ENCODE peak calls at places on chromosomes 2 and 18, in six cellular contexts. One of them, this sample, is unnamed.

GRCh38 chr2:237471457-237472186 is 15.4 kb upstream of the MLPH start:
- DNase-seq in K562: peak; percentile 60
- DNase-seq in HCT116: peak; percentile 51
- DNase-seq in H1: peak; percentile 64
- DNase-seq in HepG2: peak; percentile 51
- DNase-seq in SK-N-SH: peak; percentile 54
- DNase-seq in this sample: peak; percentile 60

GRCh38 chr18:26429535-26429934 is 118.8 kb downstream of the KCTD1 start:
- DNase-seq in K562: no peak
- DNase-seq in HCT116: peak; percentile 60
- DNase-seq in H1: no peak
- DNase-seq in HepG2: peak; percentile 4
- DNase-seq in SK-N-SH: peak; percentile 20
- DNase-seq in this sample: peak; percentile 48

GRCh38 chr2:240893363-240893828 is 2.6 kb downstream of the MAB21L4 start:
- DNase-seq in K562: no peak
- DNase-seq in HCT116: peak; percentile 28
- DNase-seq in H1: no peak
- DNase-seq in HepG2: no peak
- DNase-seq in SK-N-SH: no peak
- DNase-seq in this sample: peak; percentile 50

GRCh38 chr2:121004950-121005349 is 269.3 kb downstream of the GLI2 start:
- DNase-seq in K562: no peak
- DNase-seq in HCT116: no peak
- DNase-seq in H1: no peak
- DNase-seq in HepG2: no peak
- DNase-seq in SK-N-SH: no peak
- DNase-seq in this sample: no peak

GRCh38 chr2:88180594-88181240 is 10.6 kb downstream of the THNSL2 start:
- DNase-seq in K562: no peak
- DNase-seq in HCT116: no peak
- DNase-seq in H1: no peak
- DNase-seq in HepG2: no peak
- DNase-seq in SK-N-SH: no peak
- DNase-seq in this sample: peak; percentile 25

GRCh38 chr2:74374509-74375205 is 5.5 kb downstream of the DCTN1 start:
- DNase-seq in K562: peak; percentile 88
- DNase-seq in HCT116: no peak
- DNase-seq in H1: peak; percentile 59
- DNase-seq in HepG2: no peak
- DNase-seq in SK-N-SH: peak; percentile 99
- DNase-seq in this sample: peak; percentile 5

GRCh38 chr2:217367464-217367863 is 507.6 kb upstream of the TNP1 start:
- DNase-seq in K562: no peak
- DNase-seq in HCT116: no peak
- DNase-seq in H1: no peak
- DNase-seq in HepG2: no peak
- DNase-seq in SK-N-SH: no peak
- DNase-seq in this sample: peak; percentile 13

GRCh38 chr2:43083710-43084698 is 142.4 kb downstream of the ZFP36L2 start:
- DNase-seq in K562: no peak
- DNase-seq in HCT116: no peak
- DNase-seq in H1: no peak
- DNase-seq in HepG2: no peak
- DNase-seq in SK-N-SH: peak; percentile 75
- DNase-seq in this sample: no peak

GRCh38 chr2:30106543-30106942 is 40.3 kb upstream of the YPEL5 start:
- DNase-seq in K562: no peak
- DNase-seq in HCT116: no peak
- DNase-seq in H1: no peak
- DNase-seq in HepG2: peak; percentile 47
- DNase-seq in SK-N-SH: no peak
- DNase-seq in this sample: no peak

GRCh38 chr2:150787353-150788098 is 300.1 kb upstream of the RND3 start:
- DNase-seq in K562: no peak
- DNase-seq in HCT116: no peak
- DNase-seq in H1: no peak
- DNase-seq in HepG2: no peak
- DNase-seq in SK-N-SH: no peak
- DNase-seq in this sample: no peak

GRCh38 chr18:55425698-55426097 is 162.3 kb downstream of the TCF4 start:
- DNase-seq in K562: no peak
- DNase-seq in HCT116: no peak
- DNase-seq in H1: no peak
- DNase-seq in HepG2: no peak
- DNase-seq in SK-N-SH: no peak
- DNase-seq in this sample: no peak

GRCh38 chr18:21179590-21180220 is 62.3 kb upstream of the GREB1L start:
- DNase-seq in K562: peak; percentile 51
- DNase-seq in HCT116: peak; percentile 58
- DNase-seq in H1: no peak
- DNase-seq in HepG2: peak; percentile 52
- DNase-seq in SK-N-SH: peak; percentile 45
- DNase-seq in this sample: no peak

GRCh38 chr2:85439986-85440385 is 21.5 kb downstream of the SH2D6 start:
- DNase-seq in K562: no peak
- DNase-seq in HCT116: no peak
- DNase-seq in H1: no peak
- DNase-seq in HepG2: no peak
- DNase-seq in SK-N-SH: no peak
- DNase-seq in this sample: no peak

GRCh38 chr2:53818854-53819435 is 32.1 kb downstream of the ERLEC1 start:
- DNase-seq in K562: no peak
- DNase-seq in HCT116: no peak
- DNase-seq in H1: no peak
- DNase-seq in HepG2: no peak
- DNase-seq in SK-N-SH: no peak
- DNase-seq in this sample: no peak

GRCh38 chr2:25304339-25304728 is 37.4 kb downstream of the DNMT3A start:
- DNase-seq in K562: no peak
- DNase-seq in HCT116: no peak
- DNase-seq in H1: no peak
- DNase-seq in HepG2: no peak
- DNase-seq in SK-N-SH: peak; percentile 61
- DNase-seq in this sample: no peak

GRCh38 chr2:25302758-25303436 is 38.8 kb downstream of the DNMT3A start:
- DNase-seq in K562: no peak
- DNase-seq in HCT116: no peak
- DNase-seq in H1: no peak
- DNase-seq in HepG2: no peak
- DNase-seq in SK-N-SH: no peak
- DNase-seq in this sample: no peak

GRCh38 chr2:25300001-25300400 is 41.7 kb downstream of the DNMT3A start:
- DNase-seq in K562: no peak
- DNase-seq in HCT116: no peak
- DNase-seq in H1: no peak
- DNase-seq in HepG2: no peak
- DNase-seq in SK-N-SH: no peak
- DNase-seq in this sample: no peak

GRCh38 chr2:25303517-25304338 is 38.0 kb downstream of the DNMT3A start:
- DNase-seq in K562: no peak
- DNase-seq in HCT116: no peak
- DNase-seq in H1: no peak
- DNase-seq in HepG2: no peak
- DNase-seq in SK-N-SH: no peak
- DNase-seq in this sample: no peak

DNA sequence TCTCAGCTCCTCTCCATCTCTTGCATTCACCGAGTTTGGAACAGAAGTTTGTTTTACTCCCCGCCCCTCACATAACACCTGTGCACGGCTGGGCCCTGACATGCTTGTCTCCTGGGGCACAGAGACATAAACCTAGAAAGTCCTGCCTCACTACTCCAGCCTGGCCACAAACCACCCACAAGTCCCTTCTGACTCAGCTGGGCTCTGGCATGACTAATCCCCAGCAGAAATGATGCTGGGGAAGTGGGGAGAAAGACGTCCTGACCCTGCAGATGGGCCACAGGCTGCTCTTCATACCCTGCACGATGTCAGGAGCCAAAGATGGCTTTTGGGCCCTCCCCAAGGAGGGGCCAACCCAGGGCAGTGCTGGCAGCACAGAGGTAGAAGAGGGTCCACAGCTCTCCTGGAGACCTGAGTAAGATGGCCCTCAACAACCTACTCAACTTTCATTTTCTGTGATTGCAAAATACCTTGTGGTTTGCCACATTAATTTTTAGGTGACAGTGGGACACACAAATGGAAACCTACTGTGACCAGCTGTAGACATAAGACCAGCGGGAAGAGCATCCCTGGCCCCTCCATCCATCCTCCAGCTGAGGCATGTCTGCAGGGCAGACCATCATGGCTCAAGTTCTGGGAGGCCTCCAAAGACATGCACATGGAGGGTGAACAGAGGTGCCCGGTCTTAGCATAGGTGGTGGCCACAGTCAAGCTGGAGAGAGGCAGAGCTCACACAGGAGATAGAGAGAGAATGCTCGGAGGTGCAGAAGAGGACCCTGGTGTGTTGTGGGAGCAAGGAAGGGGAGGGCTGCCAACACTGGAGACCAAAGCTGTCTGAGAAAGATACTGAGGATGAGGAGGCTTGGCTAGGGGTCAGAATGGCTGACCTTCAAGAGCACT is 40.0 kb downstream of the DNMT3A start:
- DNase-seq in K562: no peak
- DNase-seq in HCT116: peak; percentile 6
- DNase-seq in H1: no peak
- DNase-seq in HepG2: no peak
- DNase-seq in SK-N-SH: no peak
- DNase-seq in this sample: no peak
- TF ChIP-seq JUND in K562: no peak
- TF ChIP-seq JUND in HCT116: no peak
- TF ChIP-seq JUND in H1: no peak
- TF ChIP-seq JUND in HepG2: no peak
- TF ChIP-seq JUND in SK-N-SH: no peak
- TF ChIP-seq JUND in this sample: no peak

DNA sequence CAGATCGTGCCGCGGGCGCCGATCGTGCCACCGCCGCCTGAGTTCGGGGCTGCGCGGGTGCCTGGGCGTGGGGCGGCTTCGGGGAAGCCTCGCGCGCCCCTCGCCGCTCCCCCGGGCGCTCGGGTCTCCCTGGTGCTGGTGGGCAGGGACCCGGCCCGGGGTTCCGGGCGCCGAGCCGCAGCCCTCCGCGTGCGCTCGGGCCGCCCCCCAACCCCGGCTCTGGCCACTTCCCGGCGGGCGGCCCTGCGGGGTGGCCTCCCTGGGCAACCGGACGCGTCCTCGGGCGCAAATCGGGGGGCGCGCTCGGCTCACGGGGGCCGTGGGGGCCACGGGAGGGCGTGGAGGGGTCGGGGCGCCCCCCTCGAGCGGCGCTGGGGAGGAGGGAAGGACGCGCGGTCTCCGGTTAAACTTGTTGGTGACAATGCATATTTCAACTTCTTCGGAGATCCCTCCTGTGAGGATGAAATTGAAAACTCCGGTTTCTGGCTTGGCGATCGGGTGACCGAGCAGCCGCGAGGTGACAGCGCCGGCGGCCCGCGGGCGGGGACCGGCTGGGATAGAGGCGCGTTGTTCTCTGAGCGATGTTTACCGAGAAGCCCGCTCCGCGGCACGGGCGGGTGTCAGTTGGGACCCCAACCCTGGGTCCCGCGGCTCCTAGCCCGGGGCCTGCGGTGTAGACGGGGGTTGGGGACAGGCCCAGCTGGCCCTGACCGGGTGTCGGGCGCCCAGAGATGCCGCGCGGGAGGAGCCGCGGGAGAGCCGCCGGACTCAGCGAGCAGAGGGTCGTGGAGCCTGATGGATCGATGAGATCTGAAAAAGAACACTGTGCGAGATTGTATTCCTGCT is 676 bp downstream of the SH3BP4 start:
- DNase-seq in K562: no peak
- DNase-seq in HCT116: no peak
- DNase-seq in H1: no peak
- DNase-seq in HepG2: no peak
- DNase-seq in SK-N-SH: peak; percentile 74
- DNase-seq in this sample: no peak
- TF ChIP-seq JUND in K562: no peak
- TF ChIP-seq JUND in HCT116: no peak
- TF ChIP-seq JUND in H1: no peak
- TF ChIP-seq JUND in HepG2: no peak
- TF ChIP-seq JUND in SK-N-SH: no peak
- TF ChIP-seq JUND in this sample: no peak

GRCh38 chr2:8803658-8804379 is 33.6 kb downstream of the KIDINS220 start:
- DNase-seq in K562: peak; percentile 80
- DNase-seq in HCT116: peak; percentile 91
- DNase-seq in H1: no peak
- DNase-seq in HepG2: peak; percentile 88
- DNase-seq in SK-N-SH: no peak
- DNase-seq in this sample: peak; percentile 37
- TF ChIP-seq JUND in K562: peak; percentile 93
- TF ChIP-seq JUND in HCT116: peak; percentile 86
- TF ChIP-seq JUND in H1: no peak
- TF ChIP-seq JUND in HepG2: no peak
- TF ChIP-seq JUND in SK-N-SH: peak; percentile 54
- TF ChIP-seq JUND in this sample: peak; percentile 52

DNA sequence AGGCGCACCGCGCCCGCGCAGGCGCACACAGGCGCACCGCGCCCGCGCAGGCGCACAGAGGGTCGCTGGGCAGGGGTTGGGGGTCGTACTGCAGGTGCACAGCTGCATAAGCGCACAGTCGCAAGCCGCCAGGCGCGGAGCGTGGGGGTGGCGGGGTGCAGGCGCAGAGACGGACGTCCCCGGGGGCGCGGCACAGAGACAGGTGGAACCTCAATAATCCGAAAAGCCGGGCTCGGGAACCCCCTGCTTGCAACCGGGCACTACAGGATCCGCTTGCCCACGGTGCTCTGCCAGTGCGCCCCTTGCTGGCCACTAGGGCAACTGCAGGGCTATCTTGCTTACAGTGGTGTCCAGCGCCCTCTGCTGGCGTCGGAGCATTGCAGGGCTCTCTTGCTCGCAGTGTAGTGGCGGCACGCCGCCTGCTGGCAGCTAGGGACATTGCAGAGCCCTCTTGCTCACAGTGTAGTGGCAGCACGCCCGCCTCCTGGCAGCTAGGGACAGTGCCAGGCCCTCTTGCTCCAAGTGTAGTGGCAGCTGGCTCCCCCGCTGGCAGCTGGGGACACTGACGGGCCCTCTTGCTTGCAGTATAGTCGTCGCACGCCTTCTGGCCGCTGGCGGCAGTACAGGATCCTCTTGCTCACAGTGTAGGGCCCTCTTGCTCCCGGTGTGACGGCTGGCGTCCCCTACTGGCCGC is 34.9 kb downstream of the FAM110C start:
- DNase-seq in K562: no peak
- DNase-seq in HCT116: peak; percentile 75
- DNase-seq in H1: peak; percentile 88
- DNase-seq in HepG2: peak; percentile 78
- DNase-seq in SK-N-SH: no peak
- DNase-seq in this sample: no peak
- TF ChIP-seq JUND in K562: no peak
- TF ChIP-seq JUND in HCT116: no peak
- TF ChIP-seq JUND in H1: peak; percentile 70
- TF ChIP-seq JUND in HepG2: no peak
- TF ChIP-seq JUND in SK-N-SH: no peak
- TF ChIP-seq JUND in this sample: no peak